ENCODE peak calls at places on chromosomes 11 and 22, in five cellular contexts. Y, I, Z, U and D are unnamed samples.

GRCh38 chr11:125887373-125888324 is at the start of gene HYLS1:
- DNase-seq in Y (peak; percentile 89), I (peak; percentile 95), Z (peak; percentile 86), U (peak; percentile 98), D (peak; percentile 96)

GRCh38 chr11:116257871-116258270 is 514.9 kb downstream of the BUD13 start:
- DNase-seq in Y (no peak), I (no peak), Z (no peak), U (no peak), D (no peak)

GRCh38 chr11:67071420-67072284 is 15.0 kb downstream of the RHOD start:
- DNase-seq in Y (no peak), I (peak; percentile 88), Z (no peak), U (peak; percentile 91), D (no peak)

GRCh38 chr22:39674536-39674935 is 104.0 kb downstream of the CACNA1I start:
- DNase-seq in Y (no peak), I (no peak), Z (no peak), U (no peak), D (no peak)

GRCh38 chr22:17013396-17014100 is 5.5 kb upstream of the GAB4 start:
- DNase-seq in Y (peak; percentile 56), I (no peak), Z (no peak), U (no peak), D (no peak)

GRCh38 chr22:50521710-50522109 is 3.7 kb downstream of the SCO2 start:
- DNase-seq in Y (no peak), I (no peak), Z (no peak), U (no peak), D (no peak)

GRCh38 chr11:65419773-65420481 is 2.7 kb upstream of the NEAT1 start:
- DNase-seq in Y (peak; percentile 98), I (peak; percentile 95), Z (no peak), U (peak; percentile 94), D (peak; percentile 97)

GRCh38 chr11:57421066-57421465 is 5.9 kb downstream of the SLC43A3 start:
- DNase-seq in Y (no peak), I (no peak), Z (no peak), U (no peak), D (no peak)

GRCh38 chr11:3160252-3161031 is 4.7 kb downstream of the OSBPL5 start:
- DNase-seq in Y (peak; percentile 68), I (peak; percentile 83), Z (no peak), U (peak; percentile 88), D (peak; percentile 92)

GRCh38 chr22:16917144-16918003 is 90.6 kb downstream of the GAB4 start:
- DNase-seq in Y (peak; percentile 23), I (peak; percentile 75), Z (peak; percentile 12), U (no peak), D (no peak)

GRCh38 chr11:76371170-76371569 is 9.8 kb downstream of the THAP12 start:
- DNase-seq in Y (no peak), I (no peak), Z (peak; percentile 37), U (no peak), D (no peak)

GRCh38 chr11:2584812-2585565 is 114.8 kb downstream of the KCNQ1OT1 start:
- DNase-seq in Y (peak; percentile 11), I (peak; percentile 24), Z (no peak), U (peak; percentile 71), D (no peak)

GRCh38 chr11:131253885-131254204 is 116.6 kb upstream of the NTM start:
- DNase-seq in Y (no peak), I (no peak), Z (no peak), U (no peak), D (no peak)

GRCh38 chr11:76225122-76225584 is 18.9 kb upstream of the WNT11 start:
- DNase-seq in Y (no peak), I (no peak), Z (no peak), U (no peak), D (no peak)

GRCh38 chr11:7348432-7349298 is 97.0 kb downstream of the SYT9 start:
- DNase-seq in Y (no peak), I (no peak), Z (no peak), U (no peak), D (no peak)

GRCh38 chr22:42343551-42344081 is 73.2 kb upstream of the TCF20 start:
- DNase-seq in Y (no peak), I (no peak), Z (no peak), U (no peak), D (no peak)

GRCh38 chr11:31865606-31866300 is 54.6 kb upstream of the PAX6 start:
- DNase-seq in Y (no peak), I (no peak), Z (no peak), U (no peak), D (no peak)

GRCh38 chr22:19714320-19715252 is at the start of gene SEPTIN5:
- DNase-seq in Y (no peak), I (no peak), Z (no peak), U (peak; percentile 80), D (no peak)

GRCh38 chr11:129209891-129210830 is 18.0 kb upstream of the ARHGAP32 start:
- DNase-seq in Y (no peak), I (no peak), Z (no peak), U (no peak), D (no peak)

GRCh38 chr11:16804104-16804947 is 65.9 kb downstream of the C11orf58 start:
- DNase-seq in Y (no peak), I (peak; percentile 40), Z (no peak), U (peak; percentile 66), D (no peak)

GRCh38 chr11:6647282-6647679 is 8.3 kb downstream of the DCHS1 start:
- DNase-seq in Y (no peak), I (no peak), Z (no peak), U (no peak), D (no peak)

GRCh38 chr11:44536779-44537516 is 28.5 kb upstream of the CD82 start:
- DNase-seq in Y (no peak), I (no peak), Z (no peak), U (no peak), D (no peak)

GRCh38 chr22:43013355-43014061 is 1.4 kb downstream of the PACSIN2 start:
- DNase-seq in Y (no peak), I (no peak), Z (no peak), U (no peak), D (no peak)

GRCh38 chr11:4821021-4821420 is at the start of gene OR51F2:
- DNase-seq in Y (no peak), I (no peak), Z (no peak), U (no peak), D (no peak)

GRCh38 chr11:4826425-4826824 is 5.3 kb downstream of the OR51F2 start:
- DNase-seq in Y (no peak), I (no peak), Z (no peak), U (no peak), D (no peak)

GRCh38 chr11:4830909-4831308 is 9.8 kb downstream of the OR51F2 start:
- DNase-seq in Y (no peak), I (no peak), Z (no peak), U (no peak), D (no peak)

DNA sequence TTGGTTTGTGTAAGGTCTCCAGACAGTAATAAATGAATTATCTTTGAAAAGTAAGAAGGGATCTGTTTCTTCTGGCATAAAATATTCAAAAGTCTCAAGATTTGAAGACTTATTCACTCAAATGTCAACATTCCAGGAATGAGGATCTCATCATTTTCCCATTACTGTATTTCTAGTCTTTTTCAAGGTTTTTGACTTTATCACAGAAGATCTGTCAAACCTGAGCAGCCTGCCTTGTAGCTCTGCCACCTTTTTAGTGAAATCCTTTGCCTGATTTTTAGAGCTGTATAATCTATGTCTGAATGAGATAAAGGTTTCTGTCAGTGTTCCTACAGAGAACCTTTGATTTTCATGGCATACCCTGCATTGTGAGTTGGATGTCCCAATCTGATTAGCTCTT is 4.0 kb downstream of the OR51F2 start:
- DNase-seq in Y (no peak), I (no peak), Z (no peak), U (no peak), D (no peak)
- TF ChIP-seq POLR2AphosphoS5 in Y (no peak), I (no peak), Z (no peak), U (no peak), D (no peak)

GRCh38 chr11:73598719-73599379 is 937 bp upstream of the FAM168A start:
- DNase-seq in Y (no peak), I (no peak), Z (no peak), U (no peak), D (no peak)

GRCh38 chr11:73592640-73593039 is 5.3 kb downstream of the FAM168A start:
- DNase-seq in Y (no peak), I (no peak), Z (no peak), U (no peak), D (no peak)

GRCh38 chr11:73596547-73596946 is 1.4 kb downstream of the FAM168A start:
- DNase-seq in Y (no peak), I (no peak), Z (no peak), U (no peak), D (no peak)

GRCh38 chr11:73597340-73597955 is 464 bp downstream of the FAM168A start:
- DNase-seq in Y (no peak), I (no peak), Z (no peak), U (no peak), D (peak; percentile 80)

GRCh38 chr11:73597956-73598718 is at the start of gene FAM168A:
- DNase-seq in Y (peak; percentile 93), I (peak; percentile 96), Z (peak; percentile 86), U (peak; percentile 99), D (peak; percentile 95)
- TF ChIP-seq POLR2A in Y (peak; percentile 32), I (no peak), Z (peak; percentile 71), U (no peak), D (no peak)

GRCh38 chr22:26561756-26562417 is 28.0 kb downstream of the TPST2 start:
- DNase-seq in Y (no peak), I (peak; percentile 58), Z (no peak), U (no peak), D (no peak)
- H3K4me1 ChIP-seq in Y (no peaks in the 10 kb centered on the region), I (peaks cover 4% of the 10 kb centered on the region), Z (no peaks in the 10 kb centered on the region), U (peaks cover 95% of the 10 kb centered on the region), D (peaks cover 27% of the 10 kb centered on the region)

DNA sequence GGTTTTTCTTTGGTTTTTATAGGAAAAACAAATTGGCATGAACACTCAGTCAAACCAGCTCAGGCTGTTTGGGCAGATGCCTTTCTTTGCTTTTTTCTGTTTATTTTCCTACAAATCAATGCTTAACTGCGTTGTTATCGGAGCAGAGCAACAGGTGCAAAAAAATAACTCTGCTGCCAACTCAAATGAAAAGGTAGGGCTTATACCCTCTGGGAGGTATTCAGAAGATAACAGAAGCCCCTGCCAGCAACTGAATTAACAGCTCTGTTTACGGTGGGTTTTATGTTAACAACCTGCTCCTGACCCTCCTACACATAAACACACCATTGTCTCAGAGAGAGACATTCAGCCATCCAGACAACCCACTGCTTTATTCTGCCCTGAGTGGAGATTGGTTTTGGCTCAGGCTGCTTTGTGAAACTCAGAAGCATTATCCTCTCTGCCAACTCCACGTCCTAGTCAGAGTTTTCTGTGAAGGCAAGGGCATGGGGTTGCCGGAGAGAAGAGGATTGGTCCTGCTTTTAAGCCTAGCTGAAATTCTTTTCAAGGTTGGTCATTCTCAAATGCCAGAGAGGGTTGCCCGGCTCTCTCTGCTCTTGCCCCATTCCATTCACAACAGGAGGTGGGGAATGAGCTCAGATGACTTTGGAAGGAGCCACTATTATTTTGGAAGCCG is 11.3 kb downstream of the EHF start:
- DNase-seq in Y (peak; percentile 67), I (peak; percentile 59), Z (no peak), U (no peak), D (no peak)
- TF ChIP-seq POLR2AphosphoS5 in Y (no peak), I (peak; percentile 13), Z (no peak), U (no peak), D (no peak)